ENCODE peak calls at places on chromosomes 7 and 10, in six cellular contexts. One of them, this sample, is unnamed.

GRCh38 chr7:94562525-94562924 is 52.9 kb downstream of the CASD1 start:
- DNase-seq in fibroblast of pulmonary artery: peak; percentile 55
- DNase-seq in CD8-positive, alpha-beta memory T cell: no peak
- DNase-seq in lung: no peak
- DNase-seq in heart right ventricle: no peak
- DNase-seq in lower leg skin: no peak
- DNase-seq in this sample: no peak

GRCh38 chr10:54559498-54559897 is 241.5 kb downstream of the PCDH15 start:
- DNase-seq in CD8-positive, alpha-beta memory T cell: no peak
- DNase-seq in heart right ventricle: no peak
- DNase-seq in fibroblast of pulmonary artery: peak; percentile 5
- DNase-seq in lung: no peak
- DNase-seq in lower leg skin: no peak
- DNase-seq in this sample: no peak

GRCh38 chr10:121158988-121159579 is 307.9 kb downstream of the WDR11 start:
- DNase-seq in CD8-positive, alpha-beta memory T cell: no peak
- DNase-seq in lower leg skin: no peak
- DNase-seq in lung: no peak
- DNase-seq in fibroblast of pulmonary artery: no peak
- DNase-seq in heart right ventricle: no peak
- DNase-seq in this sample: no peak

GRCh38 chr7:133314084-133314483 is 61.2 kb downstream of the EXOC4 start:
- DNase-seq in lower leg skin: no peak
- DNase-seq in heart right ventricle: no peak
- DNase-seq in lung: no peak
- DNase-seq in CD8-positive, alpha-beta memory T cell: no peak
- DNase-seq in fibroblast of pulmonary artery: no peak
- DNase-seq in this sample: no peak

GRCh38 chr7:27251513-27252306 is 9.1 kb downstream of the EVX1 start:
- DNase-seq in fibroblast of pulmonary artery: no peak
- DNase-seq in lower leg skin: no peak
- DNase-seq in lung: no peak
- DNase-seq in CD8-positive, alpha-beta memory T cell: no peak
- DNase-seq in heart right ventricle: no peak
- DNase-seq in this sample: peak; percentile 82

GRCh38 chr7:35761882-35762720 is 38.8 kb upstream of the SEPTIN7 start:
- DNase-seq in heart right ventricle: no peak
- DNase-seq in fibroblast of pulmonary artery: peak; percentile 91
- DNase-seq in lung: no peak
- DNase-seq in lower leg skin: no peak
- DNase-seq in CD8-positive, alpha-beta memory T cell: no peak
- DNase-seq in this sample: no peak

GRCh38 chr7:43756368-43757072 is 2.0 kb upstream of the BLVRA start:
- DNase-seq in heart right ventricle: no peak
- DNase-seq in lower leg skin: peak; percentile 17
- DNase-seq in CD8-positive, alpha-beta memory T cell: no peak
- DNase-seq in lung: no peak
- DNase-seq in fibroblast of pulmonary artery: peak; percentile 44
- DNase-seq in this sample: no peak

GRCh38 chr10:119246862-119247549 is 39.6 kb downstream of the GRK5 start:
- DNase-seq in heart right ventricle: no peak
- DNase-seq in lung: no peak
- DNase-seq in lower leg skin: no peak
- DNase-seq in CD8-positive, alpha-beta memory T cell: no peak
- DNase-seq in fibroblast of pulmonary artery: peak; percentile 88
- DNase-seq in this sample: no peak

GRCh38 chr10:15518256-15518655 is 147.2 kb upstream of the FAM171A1 start:
- DNase-seq in heart right ventricle: no peak
- DNase-seq in CD8-positive, alpha-beta memory T cell: no peak
- DNase-seq in fibroblast of pulmonary artery: no peak
- DNase-seq in lung: no peak
- DNase-seq in lower leg skin: no peak
- DNase-seq in this sample: no peak

GRCh38 chr10:18505719-18506118 is 145.7 kb downstream of the NSUN6 start:
- DNase-seq in CD8-positive, alpha-beta memory T cell: no peak
- DNase-seq in fibroblast of pulmonary artery: peak; percentile 54
- DNase-seq in lower leg skin: no peak
- DNase-seq in lung: no peak
- DNase-seq in heart right ventricle: no peak
- DNase-seq in this sample: no peak

GRCh38 chr10:77287647-77288120 is 349.9 kb downstream of the KCNMA1 start:
- DNase-seq in CD8-positive, alpha-beta memory T cell: no peak
- DNase-seq in lower leg skin: no peak
- DNase-seq in fibroblast of pulmonary artery: no peak
- DNase-seq in lung: no peak
- DNase-seq in heart right ventricle: no peak
- DNase-seq in this sample: no peak

GRCh38 chr7:71245038-71245437 is 113.1 kb downstream of the GALNT17 start:
- DNase-seq in fibroblast of pulmonary artery: no peak
- DNase-seq in heart right ventricle: no peak
- DNase-seq in lung: no peak
- DNase-seq in CD8-positive, alpha-beta memory T cell: no peak
- DNase-seq in lower leg skin: no peak
- DNase-seq in this sample: no peak

DNA sequence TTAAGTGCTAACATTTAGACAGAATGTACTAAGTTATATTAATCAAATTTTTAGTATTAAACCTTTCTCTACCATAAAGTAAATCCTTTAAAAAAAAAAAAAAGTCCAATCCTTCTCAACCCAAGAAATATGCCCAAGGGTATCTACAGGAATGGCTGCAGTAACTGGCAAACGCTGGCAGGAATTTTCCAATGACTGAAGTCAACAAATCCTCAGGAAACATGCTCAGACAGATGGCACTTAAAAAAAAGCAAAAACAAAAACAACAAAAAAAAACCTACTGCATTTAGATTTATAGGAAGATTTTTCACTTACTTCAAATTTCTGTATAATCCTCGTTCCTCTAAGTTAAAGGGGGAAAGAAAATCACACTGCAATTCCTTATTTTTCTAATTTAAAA is 666 bp downstream of the SVIL start:
- DNase-seq in lower leg skin: no peak
- DNase-seq in lung: no peak
- DNase-seq in CD8-positive, alpha-beta memory T cell: no peak
- DNase-seq in fibroblast of pulmonary artery: no peak
- DNase-seq in heart right ventricle: no peak
- DNase-seq in this sample: no peak
- H3K4me3 ChIP-seq in lower leg skin: no peak overlapping the region
- H3K4me3 ChIP-seq in lung: no peak overlapping the region
- H3K4me3 ChIP-seq in CD8-positive, alpha-beta memory T cell: no peak overlapping the region
- H3K4me3 ChIP-seq in fibroblast of pulmonary artery: peak overlapping the region; percentile 3
- H3K4me3 ChIP-seq in heart right ventricle: peak overlapping the region; percentile 46
- H3K4me3 ChIP-seq in this sample: no peak overlapping the region

DNA sequence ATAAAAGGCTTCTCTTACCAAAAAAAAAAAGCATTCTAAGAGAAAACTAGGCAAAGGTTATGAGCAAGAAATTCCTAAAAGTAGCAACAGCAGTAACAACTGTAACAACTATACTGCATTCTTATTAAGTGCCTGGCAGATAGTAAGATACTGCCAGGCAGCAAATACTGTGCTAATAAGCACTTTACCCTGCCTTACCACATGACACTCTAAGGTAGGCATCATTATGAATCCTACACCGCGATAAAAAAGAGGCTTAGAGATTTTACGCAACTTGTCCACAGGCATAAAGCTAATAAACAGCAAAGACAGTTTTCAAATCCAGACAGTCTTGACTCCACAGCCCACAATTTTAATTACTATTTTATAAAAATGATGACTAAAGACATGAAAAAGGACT is 83.2 kb downstream of the USP6NL start:
- DNase-seq in heart right ventricle: no peak
- DNase-seq in CD8-positive, alpha-beta memory T cell: no peak
- DNase-seq in fibroblast of pulmonary artery: no peak
- DNase-seq in lower leg skin: no peak
- DNase-seq in lung: no peak
- DNase-seq in this sample: no peak
- H3K4me3 ChIP-seq in heart right ventricle: no peak overlapping the region
- H3K4me3 ChIP-seq in CD8-positive, alpha-beta memory T cell: peak overlapping the region; percentile 26
- H3K4me3 ChIP-seq in fibroblast of pulmonary artery: no peak overlapping the region
- H3K4me3 ChIP-seq in lower leg skin: no peak overlapping the region
- H3K4me3 ChIP-seq in lung: no peak overlapping the region
- H3K4me3 ChIP-seq in this sample: no peak overlapping the region

DNA sequence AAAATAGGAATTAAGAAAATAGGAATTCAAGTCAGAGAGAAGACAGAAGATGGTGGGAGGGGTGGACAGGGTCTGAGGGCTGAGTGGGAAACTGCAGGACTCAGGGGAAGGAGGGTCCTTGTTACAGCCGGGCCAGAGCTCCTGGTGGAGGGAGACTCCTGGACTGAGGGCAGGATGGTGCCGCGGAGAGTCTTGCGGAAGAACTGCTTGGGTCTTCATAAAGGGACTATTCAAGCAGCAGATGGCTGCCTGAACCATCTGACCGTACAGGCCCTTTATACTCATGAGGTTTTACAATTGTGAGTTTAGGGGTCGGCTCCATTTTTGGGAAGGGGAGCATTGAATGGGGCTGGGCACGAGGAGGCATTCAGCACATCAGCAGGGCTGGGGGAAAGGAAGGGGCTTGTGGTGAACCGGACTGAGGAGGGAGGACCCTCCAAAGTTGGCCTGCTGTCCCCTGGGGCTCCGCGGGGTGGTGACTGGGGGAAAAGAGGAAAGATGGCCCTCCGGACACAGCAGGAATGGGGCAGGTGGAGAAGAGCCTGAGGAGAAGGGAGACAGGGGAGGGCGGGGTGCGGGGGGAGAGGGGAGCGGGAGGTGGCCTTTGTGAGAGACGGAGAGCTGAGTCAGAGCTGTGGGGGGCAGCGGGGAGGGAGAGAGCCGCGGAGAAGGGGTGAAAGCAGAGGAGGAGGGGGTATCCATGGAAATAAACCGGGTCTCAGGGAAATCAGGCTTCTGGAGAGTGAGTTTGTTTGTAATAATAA is 1.5 kb downstream of the FAM131B start:
- DNase-seq in lung: no peak
- DNase-seq in fibroblast of pulmonary artery: no peak
- DNase-seq in heart right ventricle: no peak
- DNase-seq in CD8-positive, alpha-beta memory T cell: no peak
- DNase-seq in lower leg skin: peak; percentile 79
- DNase-seq in this sample: peak; percentile 92
- H3K4me3 ChIP-seq in lung: no peak overlapping the region
- H3K4me3 ChIP-seq in fibroblast of pulmonary artery: no peak overlapping the region
- H3K4me3 ChIP-seq in heart right ventricle: no peak overlapping the region
- H3K4me3 ChIP-seq in CD8-positive, alpha-beta memory T cell: no peak overlapping the region
- H3K4me3 ChIP-seq in lower leg skin: no peak overlapping the region
- H3K4me3 ChIP-seq in this sample: peak overlapping the region; percentile 69

GRCh38 chr7:41885078-41885477 is 182.2 kb upstream of the INHBA start:
- DNase-seq in CD8-positive, alpha-beta memory T cell: no peak
- DNase-seq in lower leg skin: no peak
- DNase-seq in heart right ventricle: no peak
- DNase-seq in lung: no peak
- DNase-seq in fibroblast of pulmonary artery: peak; percentile 31
- DNase-seq in this sample: no peak

GRCh38 chr7:41887446-41887845 is 184.6 kb upstream of the INHBA start:
- DNase-seq in heart right ventricle: no peak
- DNase-seq in lower leg skin: no peak
- DNase-seq in fibroblast of pulmonary artery: peak; percentile 46
- DNase-seq in CD8-positive, alpha-beta memory T cell: no peak
- DNase-seq in lung: no peak
- DNase-seq in this sample: no peak

GRCh38 chr7:41885748-41886147 is 182.9 kb upstream of the INHBA start:
- DNase-seq in lower leg skin: no peak
- DNase-seq in lung: no peak
- DNase-seq in heart right ventricle: no peak
- DNase-seq in CD8-positive, alpha-beta memory T cell: no peak
- DNase-seq in fibroblast of pulmonary artery: peak; percentile 54
- DNase-seq in this sample: no peak

GRCh38 chr7:41886906-41887311 is 184.0 kb upstream of the INHBA start:
- DNase-seq in heart right ventricle: peak; percentile 58
- DNase-seq in fibroblast of pulmonary artery: peak; percentile 95
- DNase-seq in CD8-positive, alpha-beta memory T cell: no peak
- DNase-seq in lower leg skin: peak; percentile 93
- DNase-seq in lung: peak; percentile 43
- DNase-seq in this sample: peak; percentile 23

GRCh38 chr7:41886257-41886905 is 183.5 kb upstream of the INHBA start:
- DNase-seq in fibroblast of pulmonary artery: peak; percentile 80
- DNase-seq in lower leg skin: no peak
- DNase-seq in CD8-positive, alpha-beta memory T cell: no peak
- DNase-seq in heart right ventricle: no peak
- DNase-seq in lung: no peak
- DNase-seq in this sample: no peak
- H3K4me3 ChIP-seq in fibroblast of pulmonary artery: no peak overlapping the region
- H3K4me3 ChIP-seq in lower leg skin: no peak overlapping the region
- H3K4me3 ChIP-seq in CD8-positive, alpha-beta memory T cell: no peak overlapping the region
- H3K4me3 ChIP-seq in heart right ventricle: no peak overlapping the region
- H3K4me3 ChIP-seq in lung: no peak overlapping the region
- H3K4me3 ChIP-seq in this sample: no peak overlapping the region

DNA sequence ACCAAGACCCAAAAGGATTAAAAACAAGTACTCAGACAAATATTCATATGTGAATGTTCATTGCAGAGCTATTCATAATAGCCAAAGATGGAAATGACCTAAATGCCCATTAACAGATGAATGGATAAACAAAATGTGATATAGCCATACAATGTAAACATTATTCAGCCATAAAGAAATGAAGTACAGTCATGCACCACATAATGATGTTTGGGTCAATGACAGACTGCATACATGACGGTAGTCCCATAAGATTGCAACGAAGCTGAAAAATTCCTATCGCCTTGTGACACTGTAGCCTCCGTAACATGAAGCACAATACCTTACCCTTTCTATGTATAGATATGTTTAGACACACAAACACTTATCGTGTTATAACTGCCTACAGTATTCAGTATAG is 97.9 kb downstream of the ABLIM1 start:
- DNase-seq in CD8-positive, alpha-beta memory T cell: no peak
- DNase-seq in heart right ventricle: no peak
- DNase-seq in lower leg skin: no peak
- DNase-seq in lung: no peak
- DNase-seq in fibroblast of pulmonary artery: no peak
- DNase-seq in this sample: no peak
- H3K4me3 ChIP-seq in CD8-positive, alpha-beta memory T cell: no peak overlapping the region
- H3K4me3 ChIP-seq in heart right ventricle: no peak overlapping the region
- H3K4me3 ChIP-seq in lower leg skin: no peak overlapping the region
- H3K4me3 ChIP-seq in lung: no peak overlapping the region
- H3K4me3 ChIP-seq in fibroblast of pulmonary artery: no peak overlapping the region
- H3K4me3 ChIP-seq in this sample: no peak overlapping the region

GRCh38 chr10:3494131-3494878 is 290.7 kb downstream of the KLF6 start:
- DNase-seq in lower leg skin: no peak
- DNase-seq in fibroblast of pulmonary artery: peak; percentile 90
- DNase-seq in CD8-positive, alpha-beta memory T cell: no peak
- DNase-seq in lung: no peak
- DNase-seq in heart right ventricle: no peak
- DNase-seq in this sample: no peak
- H3K4me3 ChIP-seq in lower leg skin: no peak overlapping the region
- H3K4me3 ChIP-seq in fibroblast of pulmonary artery: peak overlapping the region; percentile 44
- H3K4me3 ChIP-seq in CD8-positive, alpha-beta memory T cell: no peak overlapping the region
- H3K4me3 ChIP-seq in lung: no peak overlapping the region
- H3K4me3 ChIP-seq in heart right ventricle: peak overlapping the region; percentile 25
- H3K4me3 ChIP-seq in this sample: no peak overlapping the region

GRCh38 chr7:129373651-129374428 is 60.4 kb upstream of the STRIP2 start:
- DNase-seq in lung: no peak
- DNase-seq in lower leg skin: no peak
- DNase-seq in CD8-positive, alpha-beta memory T cell: no peak
- DNase-seq in heart right ventricle: no peak
- DNase-seq in fibroblast of pulmonary artery: no peak
- DNase-seq in this sample: no peak
- H3K4me3 ChIP-seq in lung: no peak overlapping the region
- H3K4me3 ChIP-seq in lower leg skin: no peak overlapping the region
- H3K4me3 ChIP-seq in CD8-positive, alpha-beta memory T cell: no peak overlapping the region
- H3K4me3 ChIP-seq in heart right ventricle: no peak overlapping the region
- H3K4me3 ChIP-seq in fibroblast of pulmonary artery: no peak overlapping the region
- H3K4me3 ChIP-seq in this sample: no peak overlapping the region